ENCODE peak calls at places on chromosomes 7 and 10, in five cellular contexts. O, N, J, D and T are unnamed samples.
A peak's percentile ranks its signal among the peaks of the same experiment; 100 is the strongest.

GRCh38 chr10:5891009-5891408 is 966 bp downstream of the FBH1 start:
- DNase-seq in O (no peak), N (no peak), J (no peak), D (no peak), T (no peak)

GRCh38 chr7:101100858-101101847 is 15.9 kb downstream of the TRIM56 start:
- DNase-seq in O (no peak), N (no peak), J (no peak), D (no peak), T (no peak)

GRCh38 chr10:97234403-97234802 is 48.6 kb upstream of the SLIT1 start:
- DNase-seq in O (no peak), N (peak; percentile 35), J (peak; percentile 13), D (no peak), T (no peak)

GRCh38 chr10:128110339-128110738 is 15.9 kb downstream of the MKI67 start:
- DNase-seq in O (no peak), N (no peak), J (no peak), D (no peak), T (no peak)

GRCh38 chr10:98308602-98309365 is 40.8 kb upstream of the LOXL4 start:
- DNase-seq in O (no peak), N (no peak), J (no peak), D (no peak), T (no peak)

GRCh38 chr7:152735443-152736004 is 24.0 kb upstream of the ACTR3B start:
- DNase-seq in O (no peak), N (no peak), J (no peak), D (no peak), T (no peak)

GRCh38 chr7:29990931-29991330 is 1.3 kb upstream of the SCRN1 start:
- DNase-seq in O (no peak), N (no peak), J (no peak), D (no peak), T (no peak)

GRCh38 chr7:17772581-17773288 is 167.6 kb downstream of the SNX13 start:
- DNase-seq in O (no peak), N (no peak), J (no peak), D (no peak), T (no peak)

GRCh38 chr7:132882714-132883428 is 199.0 kb downstream of the CHCHD3 start:
- DNase-seq in O (no peak), N (no peak), J (no peak), D (no peak), T (no peak)

GRCh38 chr7:54946764-54947163 is 72.1 kb upstream of the EGFR start:
- DNase-seq in O (no peak), N (no peak), J (no peak), D (no peak), T (no peak)

GRCh38 chr7:68245688-68246087 is 1249.1 kb downstream of the TYW1 start:
- DNase-seq in O (no peak), N (no peak), J (no peak), D (no peak), T (no peak)

GRCh38 chr7:28832669-28833068 is 125.5 kb downstream of the TRIL start:
- DNase-seq in O (no peak), N (no peak), J (no peak), D (no peak), T (no peak)

GRCh38 chr10:127853868-127854768 is 38.6 kb downstream of the CLRN3 start:
- DNase-seq in O (peak; percentile 24), N (peak; percentile 55), J (peak; percentile 82), D (peak; percentile 85), T (no peak)

DNA sequence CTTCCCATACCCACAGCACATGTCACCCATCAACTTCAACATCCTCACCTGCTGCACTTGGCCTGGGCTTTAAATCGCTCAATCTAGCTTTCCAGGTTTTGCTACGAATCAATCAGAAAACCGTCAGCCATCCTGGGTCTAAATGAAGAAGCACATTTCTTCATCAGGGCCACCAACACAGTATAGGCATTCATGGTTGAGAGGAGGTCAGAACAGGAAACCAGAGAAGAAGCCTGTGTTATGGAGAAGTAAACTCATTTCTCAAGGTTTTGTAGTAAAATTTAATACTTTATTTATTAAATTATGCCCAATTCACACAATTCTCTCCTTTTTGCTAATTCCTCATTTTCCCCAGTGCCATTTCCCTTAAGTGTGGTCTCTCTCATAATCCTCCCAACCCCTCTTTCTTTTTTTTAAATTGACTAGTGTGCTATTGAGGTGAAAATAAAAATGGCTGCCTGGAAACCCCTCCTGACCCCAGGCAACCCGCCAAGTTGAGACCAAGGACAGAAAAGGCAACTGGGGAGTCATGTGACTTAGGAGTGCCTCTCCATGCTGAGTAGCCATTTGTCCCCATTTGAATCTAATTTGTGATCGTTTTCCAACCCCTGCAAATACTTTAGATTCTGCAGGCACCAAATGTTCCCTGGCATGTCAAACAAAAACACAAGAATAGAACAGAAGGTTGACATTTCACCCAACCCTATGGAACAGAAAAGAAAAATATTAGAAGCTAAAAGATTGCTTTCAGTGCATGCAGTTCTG is 181.1 kb upstream of the NAMPT start:
- DNase-seq in O (no peak), N (no peak), J (no peak), D (no peak), T (no peak)
- H3K27ac ChIP-seq in O (no peak overlapping the region), N (no peak overlapping the region), J (no peak overlapping the region), D (no peak overlapping the region), T (no peak overlapping the region)

DNA sequence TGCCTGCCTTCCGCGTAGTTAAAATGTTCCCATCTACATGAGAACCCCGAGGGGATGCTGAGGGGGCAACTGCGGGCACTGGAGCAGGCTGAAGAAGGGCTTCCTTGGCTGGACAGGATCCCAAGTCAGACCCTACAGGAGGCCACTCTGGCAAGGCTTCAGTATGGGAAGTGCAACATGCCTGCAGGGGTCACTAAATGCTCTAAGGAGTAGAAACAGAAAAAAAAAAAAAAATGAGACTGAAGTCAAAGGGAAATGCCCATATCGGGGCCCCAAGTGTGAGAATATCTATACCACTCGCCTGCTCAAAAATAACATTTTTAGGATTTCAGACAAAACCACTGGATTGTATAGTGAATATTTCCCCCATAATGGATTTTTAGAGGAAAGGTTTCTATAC is 33.5 kb downstream of the FAM204A start:
- DNase-seq in O (no peak), N (no peak), J (no peak), D (no peak), T (no peak)
- TF ChIP-seq CTCF in O (no peak), N (peak; percentile 7), J (no peak), D (no peak), T (no peak)

GRCh38 chr10:49419005-49419404 is 23.1 kb upstream of the DRGX start:
- DNase-seq in O (no peak), N (no peak), J (no peak), D (no peak), T (no peak)
- TF ChIP-seq EP300 in O (no peak), N (no peak), J (no peak), D (peak; percentile 40), T (no peak)

GRCh38 chr7:8249121-8249520 is 12.8 kb downstream of the ICA1 start:
- DNase-seq in O (no peak), N (no peak), J (no peak), D (no peak), T (no peak)
- H3K27ac ChIP-seq in O (no peak overlapping the region), N (no peak overlapping the region), J (no peak overlapping the region), D (no peak overlapping the region), T (no peak overlapping the region)

GRCh38 chr7:122143751-122144711 is at the start of gene AASS:
- DNase-seq in O (peak; percentile 98), N (peak; percentile 60), J (peak; percentile 84), D (peak; percentile 94), T (peak; percentile 100)
- TF ChIP-seq CTCF in O (no peak), N (no peak), J (no peak), D (no peak), T (no peak)

GRCh38 chr7:127377425-127377824 is 15.1 kb downstream of the ZNF800 start:
- DNase-seq in O (no peak), N (no peak), J (no peak), D (no peak), T (no peak)

GRCh38 chr7:127374181-127374580 is 18.3 kb downstream of the ZNF800 start:
- DNase-seq in O (no peak), N (no peak), J (no peak), D (no peak), T (no peak)

GRCh38 chr7:127378537-127378936 is 14.0 kb downstream of the ZNF800 start:
- DNase-seq in O (no peak), N (no peak), J (no peak), D (no peak), T (no peak)

GRCh38 chr7:127379642-127380041 is 12.9 kb downstream of the ZNF800 start:
- DNase-seq in O (no peak), N (no peak), J (no peak), D (no peak), T (no peak)

DNA sequence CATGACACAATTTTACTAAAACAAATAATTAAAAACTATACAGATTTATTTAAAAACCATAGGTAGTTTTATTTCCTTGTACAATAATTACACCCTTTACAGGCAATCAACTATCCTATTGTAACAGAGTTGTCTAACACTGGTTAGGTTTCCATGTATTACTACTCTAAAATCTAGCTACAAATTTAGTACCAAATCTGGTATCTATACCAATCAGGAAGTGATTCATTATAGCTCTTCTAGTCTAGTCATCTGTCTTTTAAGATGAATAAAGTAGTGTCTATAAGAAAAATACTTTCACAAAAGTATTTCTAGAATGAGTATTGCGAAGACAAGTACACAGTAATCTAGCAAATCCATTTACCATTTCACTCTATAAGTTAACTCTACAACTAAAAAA is 16.9 kb downstream of the ZNF800 start:
- DNase-seq in O (no peak), N (no peak), J (no peak), D (no peak), T (no peak)
- TF ChIP-seq EP300 in O (no peak), N (no peak), J (no peak), D (no peak), T (no peak)

GRCh38 chr7:12831024-12831423 is 143.6 kb downstream of the ARL4A start:
- DNase-seq in O (no peak), N (no peak), J (no peak), D (no peak), T (no peak)

GRCh38 chr7:12826079-12826478 is 138.6 kb downstream of the ARL4A start:
- DNase-seq in O (no peak), N (no peak), J (no peak), D (no peak), T (no peak)

GRCh38 chr7:12833829-12834228 is 146.4 kb downstream of the ARL4A start:
- DNase-seq in O (no peak), N (no peak), J (no peak), D (no peak), T (no peak)

GRCh38 chr7:12827219-12827821 is 139.9 kb downstream of the ARL4A start:
- DNase-seq in O (no peak), N (no peak), J (no peak), D (no peak), T (no peak)

GRCh38 chr7:12827920-12828319 is 140.5 kb downstream of the ARL4A start:
- DNase-seq in O (no peak), N (no peak), J (no peak), D (no peak), T (no peak)
- H3K27ac ChIP-seq in O (no peak overlapping the region), N (no peak overlapping the region), J (no peak overlapping the region), D (no peak overlapping the region), T (no peak overlapping the region)